ENCODE peak calls at places on chromosome 14, in nine cellular contexts. X is Karpas-422; R is CD8-positive, alpha-beta memory T cell; U is CD4-positive, alpha-beta memory T cell; D is kidney; E is heart left ventricle; N is A549; K is aorta; W is coronary artery. Q is an unnamed sample.

GRCh38 chr14:39974036-39974435 is 541.8 kb upstream of the FBXO33 start:
- DNase-seq in X (no peak), R (no peak), U (no peak), D (no peak), E (no peak), N (no peak), K (no peak), W (no peak), Q (no peak)

GRCh38 chr14:32602699-32603098 is 273.6 kb downstream of the AKAP6 start:
- DNase-seq in X (no peak), R (no peak), U (no peak), D (no peak), E (no peak), N (no peak), K (no peak), W (no peak), Q (no peak)

GRCh38 chr14:73253721-73254120 is 16.4 kb downstream of the PAPLN start:
- DNase-seq in X (no peak), R (peak; percentile 43), U (no peak), D (peak; percentile 65), E (no peak), N (no peak), K (peak; percentile 57), W (no peak), Q (no peak)

GRCh38 chr14:102949062-102949800 is 26.8 kb downstream of the AMN start:
- DNase-seq in X (peak; percentile 94), R (no peak), U (peak; percentile 51), D (peak; percentile 63), E (no peak), N (peak; percentile 35), K (no peak), W (no peak), Q (no peak)

GRCh38 chr14:71021347-71022014 is 114.2 kb downstream of the PCNX1 start:
- DNase-seq in X (no peak), R (no peak), U (no peak), D (no peak), E (no peak), N (peak; percentile 19), K (no peak), W (no peak), Q (peak; percentile 47)

GRCh38 chr14:68781161-68782021 is 11.5 kb downstream of the ZFP36L1 start:
- DNase-seq in X (no peak), R (peak; percentile 87), U (peak; percentile 83), D (no peak), E (no peak), N (no peak), K (no peak), W (peak; percentile 68), Q (no peak)

GRCh38 chr14:36646664-36647416 is 14.8 kb upstream of the PAX9 start:
- DNase-seq in X (no peak), R (no peak), U (no peak), D (peak; percentile 63), E (no peak), N (no peak), K (peak; percentile 89), W (no peak), Q (peak; percentile 82)

GRCh38 chr14:75832621-75833297 is 149.0 kb downstream of the TGFB3 start:
- DNase-seq in X (no peak), R (no peak), U (no peak), D (no peak), E (no peak), N (no peak), K (no peak), W (no peak), Q (no peak)

GRCh38 chr14:102049258-102050025 is 37.4 kb downstream of the HSP90AA1 start:
- DNase-seq in X (no peak), R (no peak), U (no peak), D (peak; percentile 70), E (no peak), N (no peak), K (no peak), W (no peak), Q (no peak)

GRCh38 chr14:75229923-75230792 is 48.5 kb upstream of the FOS start:
- DNase-seq in X (peak; percentile 65), R (peak; percentile 82), U (peak; percentile 75), D (peak; percentile 67), E (peak; percentile 76), N (peak; percentile 84), K (no peak), W (no peak), Q (peak; percentile 80)

GRCh38 chr14:38391334-38391733 is 135.4 kb upstream of the CLEC14A start:
- DNase-seq in X (no peak), R (no peak), U (no peak), D (no peak), E (no peak), N (no peak), K (no peak), W (no peak), Q (no peak)

GRCh38 chr14:64491637-64492036 is 12.0 kb downstream of the ZBTB25 start:
- DNase-seq in X (no peak), R (no peak), U (no peak), D (no peak), E (no peak), N (no peak), K (no peak), W (no peak), Q (no peak)

GRCh38 chr14:50980451-50980850 is 36.2 kb upstream of the PYGL start:
- DNase-seq in X (no peak), R (no peak), U (no peak), D (no peak), E (no peak), N (no peak), K (no peak), W (no peak), Q (no peak)

GRCh38 chr14:105860615-105861580 is 334.5 kb downstream of the TMEM121 start:
- DNase-seq in X (peak; percentile 80), R (peak; percentile 30), U (no peak), D (peak; percentile 60), E (peak; percentile 2), N (no peak), K (peak; percentile 50), W (peak; percentile 47), Q (no peak)

GRCh38 chr14:90454041-90455000 is 57.5 kb downstream of the CALM1 start:
- DNase-seq in X (peak; percentile 85), R (no peak), U (no peak), D (peak; percentile 79), E (peak; percentile 86), N (peak; percentile 71), K (peak; percentile 88), W (no peak), Q (peak; percentile 52)

GRCh38 chr14:101119830-101120571 is 216.5 kb upstream of the RTL1 start:
- DNase-seq in X (no peak), R (no peak), U (no peak), D (peak; percentile 61), E (peak; percentile 46), N (no peak), K (no peak), W (no peak), Q (peak; percentile 7)

GRCh38 chr14:64732066-64732465 is 27.8 kb downstream of the PLEKHG3 start:
- DNase-seq in X (no peak), R (no peak), U (no peak), D (peak; percentile 37), E (no peak), N (no peak), K (peak; percentile 66), W (no peak), Q (no peak)

GRCh38 chr14:62844546-62844945 is 200.7 kb downstream of the KCNH5 start:
- DNase-seq in X (no peak), R (no peak), U (no peak), D (no peak), E (no peak), N (no peak), K (no peak), W (no peak), Q (no peak)

DNA sequence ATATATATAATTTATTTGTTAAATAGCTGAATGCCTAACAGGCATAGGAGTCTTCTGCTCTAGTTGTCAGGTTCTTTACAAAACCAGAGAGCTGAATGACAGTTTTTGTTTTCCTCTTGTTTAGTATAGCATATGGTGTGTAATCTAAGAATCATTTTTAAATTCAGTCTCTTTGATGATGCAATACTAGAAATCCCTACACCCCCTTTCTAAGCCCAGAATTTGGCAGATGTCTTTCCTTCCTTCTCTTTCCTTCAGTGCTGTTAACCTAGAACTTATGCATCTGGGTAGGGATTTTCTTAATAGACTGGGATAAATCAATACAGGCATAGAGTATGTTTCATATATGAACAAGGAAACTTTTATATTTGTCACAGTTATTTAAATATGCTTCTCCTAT is 198.1 kb downstream of the KCNH5 start:
- DNase-seq in X (no peak), R (no peak), U (no peak), D (no peak), E (no peak), N (no peak), K (no peak), W (no peak), Q (peak; percentile 18)
- H3K27ac ChIP-seq in X (no peak overlapping the region), R (no peak overlapping the region), U (no peak overlapping the region), D (no peak overlapping the region), E (no peak overlapping the region), N (no peak overlapping the region), K (no peak overlapping the region), W (no peak overlapping the region), Q (no peak overlapping the region)

GRCh38 chr14:55053500-55053899 is 2.1 kb downstream of the MAPK1IP1L start:
- DNase-seq in X (no peak), R (no peak), U (no peak), D (no peak), E (no peak), N (no peak), K (no peak), W (no peak), Q (no peak)
- H3K4me3 ChIP-seq in X (peak overlapping the region; percentile 92), R (no peak overlapping the region), U (no peak overlapping the region), D (peak overlapping the region; percentile 87), E (no peak overlapping the region), N (peak overlapping the region; percentile 95), K (no peak overlapping the region), W (peak overlapping the region; percentile 85), Q (peak overlapping the region; percentile 93)

GRCh38 chr14:67453575-67454300 is 34.8 kb downstream of the TMEM229B start:
- DNase-seq in X (peak; percentile 62), R (no peak), U (no peak), D (no peak), E (no peak), N (no peak), K (peak; percentile 34), W (no peak), Q (no peak)

GRCh38 chr14:67461341-67461985 is 27.1 kb downstream of the TMEM229B start:
- DNase-seq in X (no peak), R (no peak), U (no peak), D (no peak), E (no peak), N (no peak), K (no peak), W (no peak), Q (no peak)

GRCh38 chr14:67459336-67459735 is 29.2 kb downstream of the TMEM229B start:
- DNase-seq in X (no peak), R (no peak), U (no peak), D (no peak), E (no peak), N (no peak), K (no peak), W (no peak), Q (no peak)

GRCh38 chr14:67456732-67457131 is 31.8 kb downstream of the TMEM229B start:
- DNase-seq in X (no peak), R (no peak), U (no peak), D (no peak), E (no peak), N (no peak), K (no peak), W (no peak), Q (no peak)

GRCh38 chr14:67457782-67458181 is 30.7 kb downstream of the TMEM229B start:
- DNase-seq in X (no peak), R (no peak), U (no peak), D (no peak), E (peak; percentile 19), N (no peak), K (peak; percentile 57), W (no peak), Q (no peak)
- H3K27ac ChIP-seq in X (no peak overlapping the region), R (no peak overlapping the region), U (no peak overlapping the region), D (no peak overlapping the region), E (no peak overlapping the region), N (no peak overlapping the region), K (no peak overlapping the region), W (no peak overlapping the region), Q (no peak overlapping the region)

GRCh38 chr14:99751539-99752485 is 41.4 kb upstream of the EML1 start:
- DNase-seq in X (no peak), R (no peak), U (no peak), D (peak; percentile 49), E (no peak), N (no peak), K (peak; percentile 74), W (no peak), Q (no peak)
- H3K4me3 ChIP-seq in X (no peak overlapping the region), R (no peak overlapping the region), U (no peak overlapping the region), D (no peak overlapping the region), E (no peak overlapping the region), N (no peak overlapping the region), K (no peak overlapping the region), W (no peak overlapping the region), Q (no peak overlapping the region)

Q was measured in A673.